ENCODE peak calls at places on chromosomes 16 and 17, in ten cellular contexts. C is stimulated activated CD4-positive, alpha-beta T cell treated with anti-CD3 and anti-CD28 coated beads, Interleukin-15, amount 100 ng/mL, for 1 hour; K is cardiac muscle cell; X is Caki2; E is omental fat pad; Y is fibroblast of mammary gland; I is NCI-H1092 treated with DMSO at 0.1 percent for 48 hours; F is heart left ventricle; U is CD8-positive, alpha-beta memory T cell; A is NCI-H2081. H is an unnamed sample.

GRCh38 chr16:1196494-1196893 is 28.6 kb downstream of the TPSG1 start:
- DNase-seq in A (no peak), U (no peak), I (no peak), C (no peak), K (no peak), X (no peak), E (no peak), Y (no peak), F (no peak), H (no peak)

GRCh38 chr16:15422222-15422621 is 12.2 kb upstream of the BMERB1 start:
- DNase-seq in K (no peak), C (no peak), I (no peak), A (no peak), F (no peak), X (no peak), Y (no peak), E (no peak), U (no peak), H (no peak)

GRCh38 chr17:5111402-5112204 is at the start of gene ZNF232:
- DNase-seq in Y (peak), X (peak), U (peak), K (peak), I (peak), A (peak), E (peak), F (peak), C (peak), H (peak)

GRCh38 chr17:37147301-37147812 is 198.6 kb downstream of the AATF start:
- DNase-seq in A (peak), K (no peak), X (peak), Y (peak), C (no peak), F (no peak), I (no peak), U (no peak), E (no peak), H (peak)

GRCh38 chr17:82100502-82101298 is 2.7 kb upstream of the FASN start:
- DNase-seq in A (no peak), U (no peak), C (no peak), Y (no peak), E (no peak), F (no peak), X (no peak), I (no peak), K (no peak), H (no peak)

GRCh38 chr16:67312450-67313118 is 14.0 kb downstream of the KCTD19 start:
- DNase-seq in Y (peak), U (no peak), F (no peak), E (no peak), C (no peak), I (no peak), A (no peak), X (no peak), K (no peak), H (no peak)

GRCh38 chr17:27635275-27635823 is 4.4 kb downstream of the LGALS9 start:
- DNase-seq in K (no peak), I (no peak), Y (no peak), C (no peak), X (no peak), F (no peak), A (no peak), E (no peak), U (no peak), H (peak)

GRCh38 chr17:58245428-58246103 is 7.2 kb downstream of the LPO start:
- DNase-seq in E (no peak), X (no peak), Y (peak), I (no peak), F (no peak), A (no peak), C (no peak), U (no peak), K (no peak), H (no peak)

GRCh38 chr16:50740747-50741146 is 1.1 kb upstream of the CYLD start:
- DNase-seq in X (no peak), U (no peak), Y (peak), C (no peak), K (no peak), I (no peak), F (no peak), A (no peak), E (no peak), H (no peak)

GRCh38 chr17:1905190-1905919 is 75.5 kb downstream of the RPA1 start:
- DNase-seq in X (no peak), C (no peak), U (no peak), K (peak), A (peak), I (peak), F (no peak), E (no peak), Y (no peak), H (peak)

GRCh38 chr17:5203908-5204294 is 12.2 kb upstream of the ZNF594 start:
- DNase-seq in F (no peak), I (no peak), U (no peak), X (no peak), K (no peak), C (no peak), A (no peak), Y (peak), E (no peak), H (no peak)

H was measured in dermis blood vessel endothelial cell.